ENCODE peak calls at places on chromosomes 12 and 14, in seven cellular contexts. A is naive thymus-derived CD4-positive, alpha-beta T cell; K is Right ventricle myocardium superior; Y is HS-27A; M is activated gamma-delta T cell; P is thoracic aorta; T is left ventricle myocardium inferior. E is an unnamed sample.

GRCh38 chr12:93950321-93950720 is 198.1 kb upstream of the PLXNC1 start:
- DNase-seq in Y (no peak), M (no peak), A (no peak), T (no peak), K (no peak), P (no peak), E (no peak)

GRCh38 chr12:47938594-47938993 is 24.8 kb upstream of the TMEM106C start:
- DNase-seq in M (no peak), Y (no peak), T (no peak), P (no peak), K (no peak), A (no peak), E (no peak)

GRCh38 chr14:61891251-61891650 is 129.0 kb downstream of the SNAPC1 start:
- DNase-seq in Y (no peak), P (no peak), A (no peak), T (no peak), M (no peak), K (no peak), E (no peak)

GRCh38 chr14:22854963-22855724 is 16.4 kb upstream of the LRP10 start:
- DNase-seq in M (no peak), T (no peak), K (no peak), P (no peak), Y (no peak), A (no peak), E (no peak)

GRCh38 chr12:21818627-21819026 is 44.1 kb upstream of the KCNJ8 start:
- DNase-seq in A (no peak), P (no peak), Y (no peak), K (no peak), T (no peak), M (no peak), E (no peak)

GRCh38 chr12:7079826-7080125 is 12.5 kb downstream of the C1R start:
- DNase-seq in P (no peak), A (no peak), T (no peak), M (no peak), Y (no peak), K (no peak), E (no peak)

GRCh38 chr12:52203126-52203921 is 11.5 kb upstream of the KRT80 start:
- DNase-seq in P (peak), M (no peak), A (no peak), K (peak), Y (no peak), T (peak), E (no peak)

GRCh38 chr14:54567634-54568561 is 970 bp downstream of the SAMD4A start:
- DNase-seq in Y (no peak), A (peak), P (no peak), M (peak), T (peak), K (peak), E (peak)

GRCh38 chr14:60212503-60213371 is 36.3 kb upstream of the PPM1A start:
- DNase-seq in K (no peak), A (no peak), T (no peak), M (no peak), Y (no peak), P (no peak), E (no peak)

GRCh38 chr12:31215521-31216232 is 110.3 kb downstream of the SINHCAF start:
- DNase-seq in A (no peak), T (peak), Y (no peak), P (no peak), M (no peak), K (peak), E (no peak)

GRCh38 chr14:55671641-55672040 is 91.6 kb downstream of the KTN1 start:
- DNase-seq in P (no peak), Y (no peak), A (no peak), T (no peak), K (no peak), M (no peak), E (no peak)

GRCh38 chr12:47085815-47086252 is 6.1 kb upstream of the AMIGO2 start:
- DNase-seq in K (no peak), P (no peak), M (no peak), T (no peak), A (peak), Y (no peak), E (no peak)

GRCh38 chr14:20652996-20653975 is 11.8 kb upstream of the OR6S1 start:
- DNase-seq in K (no peak), T (no peak), A (peak), M (no peak), P (no peak), Y (no peak), E (no peak)

E was measured in progenitor cell of endocrine pancreas.